ENCODE peak calls at places on chromosomes 3 and 15, in eight cellular contexts. J, Y, B, L, W, K, X and U are unnamed samples.

GRCh38 chr3:24220859-24221657 is 273.6 kb downstream of the THRB start:
- DNase-seq in J (no peak), Y (peak), B (peak), L (peak), W (no peak), K (peak), X (peak), U (no peak)

GRCh38 chr3:72798552-72799195 is 49.6 kb downstream of the SHQ1 start:
- DNase-seq in J (no peak), Y (no peak), B (no peak), L (peak), W (no peak), K (no peak), X (peak), U (no peak)

GRCh38 chr3:151974067-151974466 is 100.6 kb downstream of the SUCNR1 start:
- DNase-seq in J (no peak), Y (no peak), B (no peak), L (peak), W (no peak), K (peak), X (peak), U (no peak)

GRCh38 chr15:65521355-65521754 is 3.9 kb upstream of the DPP8 start:
- DNase-seq in J (no peak), Y (no peak), B (no peak), L (no peak), W (no peak), K (no peak), X (no peak), U (no peak)

GRCh38 chr15:36773698-36774097 is 194.3 kb downstream of the CDIN1 start:
- DNase-seq in J (no peak), Y (no peak), B (no peak), L (no peak), W (no peak), K (no peak), X (no peak), U (no peak)

GRCh38 chr3:195897081-195897852 is 11.1 kb downstream of the TNK2 start:
- DNase-seq in J (no peak), Y (peak), B (peak), L (peak), W (no peak), K (peak), X (peak), U (no peak)

GRCh38 chr15:72042054-72042453 is 75.9 kb downstream of the MYO9A start:
- DNase-seq in J (no peak), Y (no peak), B (no peak), L (no peak), W (no peak), K (no peak), X (no peak), U (no peak)

GRCh38 chr3:66588340-66588847 is 87.6 kb upstream of the LRIG1 start:
- DNase-seq in J (no peak), Y (no peak), B (no peak), L (peak), W (no peak), K (no peak), X (peak), U (no peak)

GRCh38 chr3:189260556-189261493 is 89.1 kb downstream of the TPRG1 start:
- DNase-seq in J (peak), Y (peak), B (no peak), L (no peak), W (no peak), K (peak), X (no peak), U (no peak)

GRCh38 chr3:155963557-155963956 is 93.1 kb downstream of the GMPS start:
- DNase-seq in J (no peak), Y (no peak), B (no peak), L (peak), W (no peak), K (peak), X (peak), U (no peak)

GRCh38 chr3:194996746-194997145 is 274.2 kb downstream of the XXYLT1 start:
- DNase-seq in J (peak), Y (no peak), B (no peak), L (no peak), W (no peak), K (no peak), X (no peak), U (no peak)

GRCh38 chr15:80679167-80679804 is 15.8 kb upstream of the ABHD17C start:
- DNase-seq in J (no peak), Y (no peak), B (no peak), L (no peak), W (peak), K (no peak), X (no peak), U (peak)

GRCh38 chr15:31276596-31277298 is 49.9 kb upstream of the KLF13 start:
- DNase-seq in J (no peak), Y (no peak), B (no peak), L (no peak), W (no peak), K (no peak), X (no peak), U (no peak)

GRCh38 chr15:22888120-22888859 is 49.8 kb downstream of the NIPA2 start:
- DNase-seq in J (peak), Y (no peak), B (peak), L (peak), W (no peak), K (peak), X (peak), U (no peak)

GRCh38 chr3:194313642-194314430 is 37.3 kb downstream of the CPN2 start:
- DNase-seq in J (peak), Y (peak), B (no peak), L (no peak), W (peak), K (peak), X (no peak), U (no peak)

GRCh38 chr15:42576040-42576594 is 711 bp downstream of the STARD9 start:
- DNase-seq in J (no peak), Y (no peak), B (no peak), L (no peak), W (no peak), K (peak), X (peak), U (no peak)

GRCh38 chr3:130636480-130637234 is 110.0 kb downstream of the PIK3R4 start:
- DNase-seq in J (no peak), Y (no peak), B (no peak), L (no peak), W (no peak), K (no peak), X (no peak), U (no peak)

GRCh38 chr3:130395916-130396315 is 50.4 kb downstream of the COL6A5 start:
- DNase-seq in J (no peak), Y (no peak), B (peak), L (peak), W (no peak), K (peak), X (peak), U (peak)

GRCh38 chr3:1072040-1072439 is 20.8 kb upstream of the CNTN6 start:
- DNase-seq in J (no peak), Y (no peak), B (no peak), L (no peak), W (no peak), K (no peak), X (no peak), U (peak)

GRCh38 chr15:77019476-77020331 is 24.8 kb downstream of the PSTPIP1 start:
- DNase-seq in J (peak), Y (no peak), B (no peak), L (peak), W (no peak), K (no peak), X (peak), U (no peak)

GRCh38 chr15:100958326-100959065 is 39.3 kb downstream of the LRRK1 start:
- DNase-seq in J (no peak), Y (no peak), B (peak), L (peak), W (no peak), K (peak), X (peak), U (no peak)

GRCh38 chr3:49867400-49867799 is 2.3 kb downstream of the CAMKV start:
- DNase-seq in J (no peak), Y (no peak), B (no peak), L (no peak), W (no peak), K (no peak), X (no peak), U (no peak)

GRCh38 chr15:85929786-85930185 is 135.1 kb upstream of the KLHL25 start:
- DNase-seq in J (no peak), Y (peak), B (no peak), L (no peak), W (no peak), K (no peak), X (no peak), U (no peak)

GRCh38 chr15:27868828-27869404 is 230.2 kb downstream of the OCA2 start:
- DNase-seq in J (no peak), Y (no peak), B (no peak), L (no peak), W (no peak), K (no peak), X (no peak), U (no peak)

GRCh38 chr3:71172176-71172575 is 411.4 kb downstream of the FOXP1 start:
- DNase-seq in J (no peak), Y (no peak), B (no peak), L (no peak), W (no peak), K (peak), X (no peak), U (no peak)

GRCh38 chr15:78679089-78679511 is 38.1 kb upstream of the CHRNB4 start:
- DNase-seq in J (no peak), Y (no peak), B (no peak), L (no peak), W (no peak), K (no peak), X (no peak), U (no peak)

GRCh38 chr3:114274929-114275328 is 18.9 kb upstream of the TIGIT start:
- DNase-seq in J (no peak), Y (no peak), B (peak), L (peak), W (no peak), K (peak), X (peak), U (no peak)

GRCh38 chr15:78715439-78715838 is 74.4 kb upstream of the CHRNB4 start:
- DNase-seq in J (no peak), Y (no peak), B (no peak), L (no peak), W (no peak), K (no peak), X (no peak), U (no peak)

GRCh38 chr3:147419062-147419701 is 10.0 kb downstream of the ZIC1 start:
- DNase-seq in J (no peak), Y (no peak), B (no peak), L (peak), W (no peak), K (peak), X (peak), U (no peak)

GRCh38 chr3:15300318-15301078 is 31.9 kb downstream of the SH3BP5 start:
- DNase-seq in J (no peak), Y (peak), B (peak), L (peak), W (no peak), K (peak), X (peak), U (no peak)

GRCh38 chr15:64216722-64217428 is 54.1 kb upstream of the PPIB start:
- DNase-seq in J (no peak), Y (no peak), B (no peak), L (no peak), W (no peak), K (peak), X (no peak), U (no peak)

GRCh38 chr3:141439589-141439988 is 47.2 kb upstream of the RASA2 start:
- DNase-seq in J (no peak), Y (no peak), B (no peak), L (peak), W (no peak), K (no peak), X (no peak), U (no peak)

GRCh38 chr3:157438371-157438735 is 1.7 kb downstream of the PTX3 start:
- DNase-seq in J (no peak), Y (no peak), B (no peak), L (no peak), W (no peak), K (peak), X (no peak), U (no peak)

GRCh38 chr15:59550520-59550919 is 61.1 kb upstream of the GCNT3 start:
- DNase-seq in J (no peak), Y (no peak), B (no peak), L (no peak), W (no peak), K (no peak), X (no peak), U (no peak)

GRCh38 chr3:112306825-112307224 is 12.8 kb upstream of the SLC9C1 start:
- DNase-seq in J (no peak), Y (no peak), B (no peak), L (no peak), W (no peak), K (no peak), X (no peak), U (no peak)

GRCh38 chr3:112302061-112302830 is 8.2 kb upstream of the SLC9C1 start:
- DNase-seq in J (peak), Y (no peak), B (no peak), L (peak), W (no peak), K (peak), X (no peak), U (no peak)

GRCh38 chr3:112303811-112304325 is 9.9 kb upstream of the SLC9C1 start:
- DNase-seq in J (no peak), Y (no peak), B (no peak), L (peak), W (no peak), K (peak), X (peak), U (no peak)

GRCh38 chr3:112302881-112303761 is 9.1 kb upstream of the SLC9C1 start:
- DNase-seq in J (no peak), Y (no peak), B (no peak), L (peak), W (no peak), K (peak), X (no peak), U (no peak)

DNA sequence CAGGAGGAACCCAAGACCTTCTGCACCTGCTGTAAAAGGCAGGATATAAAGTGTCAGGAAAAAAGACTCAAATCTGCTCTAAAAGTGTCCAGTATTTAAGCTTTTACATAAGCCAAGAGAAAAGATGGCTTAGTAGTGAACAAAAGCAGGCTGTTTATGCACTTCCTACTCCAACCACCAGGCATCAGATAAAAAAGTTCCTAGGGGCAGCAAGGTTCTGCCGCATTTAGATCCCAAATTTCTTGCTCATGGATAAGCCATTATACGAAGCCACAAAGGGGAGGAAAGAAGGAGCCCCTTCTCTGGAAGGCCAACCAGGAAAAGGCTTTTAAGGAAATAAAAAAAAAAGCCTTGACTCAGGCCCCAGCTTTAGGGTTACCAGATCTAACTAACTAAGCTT is 10.6 kb upstream of the SLC9C1 start:
- DNase-seq in J (no peak), Y (no peak), B (no peak), L (peak), W (no peak), K (peak), X (peak), U (no peak)
- TF ChIP-seq CTCF in J (peak), Y (peak), B (no peak), L (peak), W (no peak), K (peak), X (peak), U (no peak)

DNA sequence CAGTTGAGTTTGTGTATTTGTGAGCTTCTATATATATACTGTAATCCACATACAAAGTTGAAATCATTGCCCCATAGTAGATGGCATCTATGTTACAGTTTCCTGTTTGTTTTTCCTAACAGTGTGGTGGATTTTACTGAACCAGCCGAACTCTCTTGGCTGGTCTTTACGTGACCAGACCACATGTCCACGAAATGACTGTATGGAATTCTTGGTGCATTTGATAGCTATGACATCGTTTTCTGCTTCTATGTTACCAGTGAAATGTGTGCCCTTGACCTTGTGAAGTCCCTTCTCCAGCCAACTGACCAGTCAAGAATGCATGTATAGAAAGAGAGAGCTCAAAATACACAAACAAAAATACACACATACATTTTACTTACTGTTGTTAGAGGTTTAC is 1.8 kb downstream of the KCNMB2 start:
- DNase-seq in J (no peak), Y (no peak), B (no peak), L (no peak), W (no peak), K (no peak), X (no peak), U (no peak)
- H3K4me3 ChIP-seq in J (no peak), Y (no peak), B (no peak), L (no peak), W (no peak), K (no peak), X (no peak), U (no peak)

GRCh38 chr3:159482241-159483031 is 506.2 kb upstream of the IL12A start:
- DNase-seq in J (no peak), Y (no peak), B (no peak), L (no peak), W (no peak), K (no peak), X (no peak), U (no peak)

GRCh38 chr3:159487304-159487703 is 501.3 kb upstream of the IL12A start:
- DNase-seq in J (no peak), Y (no peak), B (no peak), L (no peak), W (no peak), K (no peak), X (no peak), U (no peak)

GRCh38 chr3:159488657-159489056 is 500.0 kb upstream of the IL12A start:
- DNase-seq in J (no peak), Y (no peak), B (no peak), L (no peak), W (no peak), K (no peak), X (no peak), U (no peak)

GRCh38 chr3:159486580-159486979 is 502.1 kb upstream of the IL12A start:
- DNase-seq in J (no peak), Y (no peak), B (peak), L (peak), W (no peak), K (peak), X (no peak), U (no peak)
- TF ChIP-seq CTCF in J (no peak), Y (no peak), B (no peak), L (no peak), W (no peak), K (peak), X (no peak), U (no peak)

DNA sequence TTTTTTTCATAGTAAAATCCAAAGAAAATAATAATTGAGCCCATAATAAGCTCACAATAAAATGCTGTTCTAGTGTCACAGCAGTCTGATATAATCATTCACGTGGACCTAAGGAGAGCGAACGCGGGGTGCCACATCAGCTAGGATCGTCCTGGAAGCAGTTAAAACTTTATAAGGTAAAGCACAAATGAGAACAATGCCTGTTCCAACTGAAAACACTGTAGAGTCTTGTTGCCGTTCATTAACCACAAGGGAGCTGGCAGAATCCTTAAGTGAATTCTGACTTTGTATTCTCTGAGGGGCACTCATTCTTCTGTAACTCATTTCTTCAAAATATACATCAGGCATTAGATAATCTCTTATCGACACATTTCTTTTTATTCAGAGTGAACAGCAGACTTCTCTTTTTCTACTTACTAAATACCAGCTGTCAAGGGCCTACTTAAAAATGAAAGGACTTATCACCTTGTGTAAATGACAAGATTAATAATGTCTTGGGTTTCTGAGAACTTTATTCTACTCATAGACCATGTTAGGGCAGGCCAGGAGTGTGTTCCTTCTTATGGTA is 524.6 kb downstream of the MECOM start:
- DNase-seq in J (no peak), Y (no peak), B (no peak), L (no peak), W (no peak), K (no peak), X (no peak), U (no peak)
- H3K4me3 ChIP-seq in J (peak), Y (no peak), B (no peak), L (no peak), W (no peak), K (no peak), X (no peak), U (no peak)

GRCh38 chr3:192090586-192090985 is 629.6 kb downstream of the PYDC2 start:
- DNase-seq in J (no peak), Y (no peak), B (no peak), L (no peak), W (no peak), K (no peak), X (peak), U (no peak)
- TF ChIP-seq CTCF in J (no peak), Y (no peak), B (no peak), L (no peak), W (no peak), K (no peak), X (no peak), U (peak)

GRCh38 chr3:57896046-57896445 is 112.2 kb upstream of the FLNB start:
- DNase-seq in J (no peak), Y (no peak), B (no peak), L (no peak), W (no peak), K (no peak), X (no peak), U (no peak)

GRCh38 chr3:57890874-57891273 is 117.3 kb upstream of the FLNB start:
- DNase-seq in J (no peak), Y (no peak), B (no peak), L (peak), W (no peak), K (no peak), X (peak), U (no peak)

GRCh38 chr3:57893156-57893555 is 115.1 kb upstream of the FLNB start:
- DNase-seq in J (no peak), Y (no peak), B (no peak), L (no peak), W (no peak), K (no peak), X (no peak), U (no peak)

GRCh38 chr3:57892423-57892822 is 115.8 kb upstream of the FLNB start:
- DNase-seq in J (no peak), Y (no peak), B (no peak), L (peak), W (no peak), K (peak), X (peak), U (no peak)

GRCh38 chr3:57893668-57894067 is 114.6 kb upstream of the FLNB start:
- DNase-seq in J (no peak), Y (no peak), B (no peak), L (no peak), W (no peak), K (no peak), X (no peak), U (no peak)
- H3K4me3 ChIP-seq in J (no peak), Y (no peak), B (no peak), L (no peak), W (no peak), K (no peak), X (no peak), U (no peak)

GRCh38 chr3:37481986-37482385 is 307.6 kb upstream of the LRRFIP2 start:
- DNase-seq in J (no peak), Y (no peak), B (no peak), L (no peak), W (no peak), K (no peak), X (no peak), U (no peak)
- TF ChIP-seq CTCF in J (no peak), Y (no peak), B (no peak), L (no peak), W (no peak), K (no peak), X (no peak), U (no peak)